ENCODE peak calls at places on chromosomes 3 and 15, in five cellular contexts. V is NCI-H1436; T is CD8-positive, alpha-beta memory T cell; L is Peyer's patch; F is GM12892. D is an unnamed sample.
A peak's percentile ranks its signal among the peaks of the same experiment; 100 is the strongest.

GRCh38 chr3:42964286-42964685 is 14.8 kb upstream of the GASK1A start:
- DNase-seq in F (no peak), V (no peak), L (no peak), T (no peak), D (no peak)

GRCh38 chr15:74978503-74978902 is 16.9 kb upstream of the SCAMP5 start:
- DNase-seq in L (no peak), F (no peak), V (no peak), T (no peak), D (no peak)

GRCh38 chr3:9933561-9934234 is at the start of gene CRELD1:
- DNase-seq in T (peak; percentile 95), V (peak; percentile 83), F (peak; percentile 89), L (peak; percentile 99), D (peak; percentile 90)

GRCh38 chr15:50307799-50308198 is 42.3 kb upstream of the HDC start:
- DNase-seq in T (no peak), V (no peak), F (no peak), L (no peak), D (no peak)

GRCh38 chr3:117019082-117019713 is 309.6 kb downstream of the TUSC7 start:
- DNase-seq in T (no peak), F (no peak), V (peak; percentile 86), L (peak; percentile 84), D (no peak)

GRCh38 chr3:11810276-11810675 is 36.4 kb downstream of the TAMM41 start:
- DNase-seq in V (no peak), F (no peak), L (no peak), T (no peak), D (no peak)

GRCh38 chr15:74543043-74543422 is 2.0 kb downstream of the ARID3B start:
- DNase-seq in T (no peak), V (no peak), L (no peak), F (no peak), D (no peak)

GRCh38 chr3:185207931-185208746 is 45.7 kb downstream of the EHHADH start:
- DNase-seq in V (no peak), L (peak; percentile 47), F (peak; percentile 32), T (no peak), D (no peak)